ENCODE peak calls at places on chromosomes 4 and X, in four cellular contexts. B is IMR-90, R is K562, J is GM12878. E is an unnamed sample.
A peak's percentile ranks its signal among the peaks of the same experiment; 100 is the strongest.

GRCh38 chr4:140730108-140730507 is 26.1 kb downstream of the TBC1D9 start:
- DNase-seq in J (no peak), B (no peak), R (no peak), E (no peak)

GRCh38 chr4:84028340-84028739 is 470.8 kb downstream of the NKX6-1 start:
- DNase-seq in J (no peak), R (no peak), B (no peak), E (no peak)

GRCh38 chrX:74835566-74835965 is 89.7 kb downstream of the NEXMIF start:
- DNase-seq in B (no peak), R (no peak), J (no peak), E (no peak)

GRCh38 chr4:117971406-117971805 is 62.9 kb upstream of the NDST3 start:
- DNase-seq in B (no peak), R (no peak), J (no peak), E (no peak)

GRCh38 chrX:24025741-24026402 is 1.1 kb downstream of the KLHL15 start:
- DNase-seq in J (no peak), B (peak; percentile 81), R (no peak), E (peak; percentile 51)

GRCh38 chr4:24730256-24731001 is 64.9 kb upstream of the SOD3 start:
- DNase-seq in B (peak; percentile 54), J (no peak), R (no peak), E (no peak)

GRCh38 chr4:59608466-59608865 is 1591.7 kb upstream of the ADGRL3 start:
- DNase-seq in J (no peak), R (no peak), B (no peak), E (no peak)

GRCh38 chrX:17919896-17920446 is 58.9 kb upstream of the RAI2 start:
- DNase-seq in B (no peak), J (no peak), R (peak; percentile 34), E (no peak)

GRCh38 chr4:145882594-145882993 is 56.0 kb downstream of the ZNF827 start:
- DNase-seq in J (no peak), B (no peak), R (no peak), E (no peak)

GRCh38 chr4:185566972-185567749 is 31.9 kb upstream of the PDLIM3 start:
- DNase-seq in R (no peak), J (no peak), B (peak; percentile 90), E (peak; percentile 93)

GRCh38 chrX:56319165-56319564 is 87.0 kb downstream of the KLF8 start:
- DNase-seq in J (no peak), B (no peak), R (no peak), E (no peak)

GRCh38 chr4:119810001-119810400 is 181.4 kb upstream of the PDE5A start:
- DNase-seq in B (peak; percentile 50), R (no peak), J (no peak), E (no peak)
- TF ChIP-seq FOS in B (no peak), R (no peak), J (no peak), E (no peak)

GRCh38 chrX:28589048-28589447 is 1.8 kb downstream of the IL1RAPL1 start:
- DNase-seq in B (no peak), R (no peak), J (no peak), E (peak; percentile 7)
- H3K27me3 ChIP-seq in B (no peaks in the 10 kb centered on the region), R (no peaks in the 10 kb centered on the region), J (no peaks in the 10 kb centered on the region), E (no peaks in the 10 kb centered on the region)

GRCh38 chrX:150897371-150898319 is 823 bp downstream of the CD99L2 start:
- DNase-seq in J (no peak), B (no peak), R (peak; percentile 12), E (peak; percentile 62)
- TF ChIP-seq FOS in J (no peak), B (no peak), R (no peak), E (no peak)

GRCh38 chr4:8316911-8317351 is 47.4 kb downstream of the HTRA3 start:
- DNase-seq in R (no peak), B (no peak), J (no peak), E (no peak)
- H3K27me3 ChIP-seq in R (peaks cover 34% of the 10 kb centered on the region), B (no peaks in the 10 kb centered on the region), J (no peaks in the 10 kb centered on the region), E (peaks cover 1% of the 10 kb centered on the region)

DNA sequence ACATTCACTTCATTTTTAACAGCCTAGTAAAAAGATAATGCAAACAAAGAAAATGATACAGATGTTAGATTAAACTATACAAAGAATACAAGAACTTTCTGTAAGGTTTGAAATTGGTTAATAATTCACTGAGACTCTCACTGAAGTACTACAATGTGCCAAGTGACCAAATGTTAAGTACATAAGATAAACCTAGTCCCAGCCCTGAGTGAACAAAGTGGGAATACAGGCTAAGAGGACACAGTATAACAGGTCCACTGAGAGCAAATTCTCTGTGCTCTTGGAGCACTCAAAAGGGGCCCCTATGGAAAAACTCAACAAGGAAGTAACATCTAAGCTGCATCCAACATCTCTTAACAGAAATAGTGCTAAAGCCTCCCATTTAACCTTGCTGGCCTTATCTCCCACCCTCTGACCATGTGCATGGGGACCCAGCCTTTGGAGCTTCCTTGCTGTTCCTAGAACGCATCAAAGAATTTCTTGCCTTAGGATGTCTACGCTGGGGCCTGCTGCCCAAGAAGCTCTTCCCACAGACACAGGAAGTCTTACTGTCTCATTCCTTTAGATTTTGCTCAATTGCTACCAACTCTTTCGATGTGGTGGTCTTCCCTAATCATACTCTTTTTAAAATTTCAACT is 113.4 kb downstream of the ZAR1 start:
- DNase-seq in J (no peak), R (no peak), B (no peak), E (no peak)
- TF ChIP-seq FOS in J (no peak), R (no peak), B (no peak), E (no peak)

DNA sequence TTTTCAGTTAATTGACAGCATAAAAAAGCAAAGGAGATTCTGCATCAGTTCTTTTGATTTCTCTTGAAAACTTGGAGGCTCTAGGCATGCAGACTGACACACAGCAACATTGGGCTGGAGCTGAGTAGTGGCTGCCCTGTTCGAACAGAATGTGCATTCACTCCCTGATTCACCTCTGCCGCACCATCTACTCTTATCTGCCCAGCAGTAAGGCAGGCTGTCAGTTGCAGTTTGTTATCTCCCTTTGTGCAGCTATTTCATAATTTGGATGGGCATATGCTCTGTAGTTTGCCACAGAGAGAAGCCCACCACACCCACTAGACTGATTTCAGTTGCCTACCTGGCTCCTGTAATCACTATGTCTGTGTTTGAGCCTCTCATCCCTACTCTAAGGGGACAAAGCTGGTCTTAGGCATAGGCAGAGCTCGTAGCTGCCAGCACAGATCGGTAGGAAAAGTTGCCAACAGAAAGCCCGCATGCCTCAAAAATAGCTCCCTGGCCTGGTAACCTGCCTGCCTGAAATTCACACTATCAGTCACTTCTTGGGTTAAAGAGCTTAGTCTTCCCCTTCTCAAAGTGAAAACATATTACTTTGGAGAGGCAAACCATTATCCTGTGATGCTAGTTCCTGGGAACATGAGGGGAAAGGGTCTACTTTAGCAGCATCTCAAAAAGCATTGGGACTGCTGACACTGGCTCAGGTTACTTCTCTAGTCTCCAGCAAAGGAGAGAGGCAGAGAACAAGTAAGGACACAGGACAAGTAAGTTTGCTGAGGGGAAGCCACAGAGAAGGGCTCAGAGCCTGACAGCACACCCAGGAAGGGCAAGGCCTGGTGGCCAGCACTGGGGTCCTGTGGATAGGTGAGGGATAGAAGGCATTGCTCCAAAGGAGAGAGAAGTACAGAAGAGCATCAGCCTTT is 75.9 kb upstream of the TMEM164 start:
- DNase-seq in B (no peak), J (no peak), R (no peak), E (no peak)
- H3K27me3 ChIP-seq in B (peaks cover 25% of the 10 kb centered on the region), J (no peaks in the 10 kb centered on the region), R (no peaks in the 10 kb centered on the region), E (no peaks in the 10 kb centered on the region)

GRCh38 chrX:119093991-119094741 is 21.4 kb downstream of the CT47C1 start:
- DNase-seq in J (no peak), R (no peak), B (peak; percentile 4), E (no peak)
- TF ChIP-seq FOS in J (no peak), R (no peak), B (no peak), E (no peak)

DNA sequence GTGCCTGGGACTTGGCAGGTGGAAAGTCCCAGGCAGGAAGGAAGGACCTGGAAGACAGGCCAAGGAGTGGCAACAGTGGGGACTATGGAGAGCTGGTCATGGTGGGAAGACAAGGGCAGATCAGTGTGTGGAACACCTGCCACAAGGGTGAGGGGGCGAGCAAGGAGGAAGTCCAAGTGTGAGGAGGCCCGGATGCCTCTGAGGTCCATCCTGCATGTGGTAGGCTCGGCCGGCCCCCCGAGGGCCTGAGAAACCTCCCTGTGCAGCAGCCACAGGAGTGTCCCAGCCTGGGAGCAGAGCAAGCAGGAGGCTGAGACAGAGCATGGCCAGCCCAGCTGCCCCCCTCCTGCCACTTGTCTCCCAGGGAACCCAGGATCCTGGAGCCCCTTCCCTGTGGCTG is 40.5 kb upstream of the PSAPL1 start:
- DNase-seq in J (no peak), B (no peak), R (no peak), E (no peak)
- H3K27me3 ChIP-seq in J (no peaks in the 10 kb centered on the region), B (peaks cover 39% of the 10 kb centered on the region), R (peaks cover 77% of the 10 kb centered on the region), E (no peaks in the 10 kb centered on the region)

DNA sequence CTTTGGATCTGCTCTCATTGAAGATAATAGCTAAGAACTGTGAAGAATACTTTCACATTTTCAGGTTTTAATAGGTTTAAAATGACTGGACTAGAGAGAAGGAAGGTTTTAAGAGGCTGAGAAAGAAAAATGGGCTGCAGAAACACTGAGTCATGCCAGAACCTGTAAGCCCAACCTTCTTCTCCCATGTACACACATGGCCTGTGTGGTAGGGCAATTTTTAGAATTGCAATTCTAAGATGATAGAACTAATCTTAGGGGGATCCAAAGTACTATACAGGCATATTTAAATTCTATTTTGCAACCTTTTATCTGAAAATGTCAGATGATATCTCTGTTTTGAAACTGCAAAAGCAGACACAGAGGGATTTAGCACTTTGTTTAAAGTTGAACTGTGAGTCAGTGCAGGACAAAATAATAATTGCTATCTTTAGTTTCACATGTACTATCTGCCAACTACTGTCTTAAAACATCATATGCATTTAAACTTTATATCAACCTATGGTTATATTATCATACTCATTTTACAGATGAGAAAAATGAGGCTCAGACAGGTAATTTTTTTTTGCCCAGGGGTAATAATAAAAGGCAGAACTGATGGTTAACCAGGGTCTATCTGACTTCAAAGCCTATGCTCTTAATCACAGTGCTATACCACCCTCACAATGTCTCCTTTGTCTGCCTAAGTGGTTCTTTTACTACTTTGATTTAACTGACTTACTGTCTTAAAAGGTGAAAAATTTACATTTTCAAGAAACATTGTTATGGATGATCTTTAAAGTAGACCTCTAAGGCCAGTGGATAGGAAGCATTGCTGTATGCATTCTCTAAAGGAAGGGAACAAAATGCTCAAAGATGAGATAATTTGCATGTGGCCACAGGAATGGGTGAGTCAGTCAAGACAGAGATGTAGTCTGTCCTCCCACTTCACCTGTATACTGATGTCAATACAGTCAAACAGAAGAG is 4.3 kb downstream of the TMPRSS11E start:
- DNase-seq in B (peak; percentile 4), R (no peak), J (no peak), E (no peak)
- TF ChIP-seq FOS in B (no peak), R (no peak), J (no peak), E (no peak)

DNA sequence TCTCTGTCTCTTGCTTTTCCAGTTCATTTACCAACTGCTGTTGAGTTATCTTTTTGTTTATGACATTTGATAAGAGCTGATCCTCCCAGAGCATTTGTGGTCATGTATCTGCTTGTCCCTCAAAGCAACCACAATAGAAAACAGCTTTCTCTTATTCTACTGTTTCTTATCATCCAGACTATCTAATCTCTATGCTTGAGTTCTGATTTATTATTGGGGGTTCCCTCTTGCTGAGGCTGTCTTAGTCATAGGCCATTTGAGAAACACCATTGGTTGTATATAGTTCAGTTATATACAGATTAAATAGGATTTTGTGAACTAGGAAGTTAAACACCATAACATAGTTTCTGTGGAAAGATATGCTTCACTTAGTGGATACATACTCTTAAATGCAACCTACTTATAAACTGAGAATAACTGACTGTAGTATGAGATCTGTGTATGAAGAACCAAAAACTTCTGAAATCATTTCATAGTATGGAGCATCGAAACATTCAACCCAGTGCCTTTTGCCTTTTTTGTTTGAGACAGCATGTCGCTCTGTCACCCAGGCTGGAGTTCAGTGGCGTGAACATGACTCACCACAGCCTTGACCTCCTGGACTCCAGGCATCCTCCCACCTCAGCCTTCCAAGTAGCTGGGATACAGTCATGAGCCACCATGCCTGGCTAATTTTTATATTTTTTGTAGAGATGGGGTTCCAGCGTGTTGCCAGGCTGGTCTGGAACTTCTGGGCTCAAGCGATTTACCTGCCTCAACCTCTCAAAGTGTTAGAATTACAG is 75.8 kb downstream of the STIM2 start:
- DNase-seq in J (no peak), R (peak; percentile 25), B (peak; percentile 23), E (no peak)
- H3K27me3 ChIP-seq in J (no peaks in the 10 kb centered on the region), R (no peaks in the 10 kb centered on the region), B (no peaks in the 10 kb centered on the region), E (no peaks in the 10 kb centered on the region)

E was measured in endothelial cell of umbilical vein.